ENCODE peak calls at places on chromosomes 16 and 17, in six cellular contexts. S is tibial nerve, A is cardiac muscle cell, M is fibroblast of lung, P is transverse colon, E is ovary. Q is an unnamed sample.
A peak's percentile ranks its signal among the peaks of the same experiment; 100 is the strongest.

GRCh38 chr16:14497245-14498082 is 132.6 kb downstream of the PARN start:
- DNase-seq in S (no peak), A (no peak), M (no peak), P (no peak), E (no peak), Q (no peak)

GRCh38 chr16:29815032-29815721 is 775 bp upstream of the PAGR1 start:
- DNase-seq in S (no peak), A (no peak), M (no peak), P (no peak), E (peak; percentile 67), Q (no peak)

GRCh38 chr16:30352488-30353401 is 2.4 kb downstream of the CD2BP2 start:
- DNase-seq in S (no peak), A (no peak), M (no peak), P (peak; percentile 7), E (no peak), Q (no peak)

GRCh38 chr16:81703177-81704155 is 75.6 kb upstream of the PLCG2 start:
- DNase-seq in S (no peak), A (no peak), M (peak; percentile 96), P (no peak), E (peak; percentile 76), Q (peak; percentile 42)

GRCh38 chr17:68731465-68731864 is 130.3 kb upstream of the FAM20A start:
- DNase-seq in S (no peak), A (no peak), M (no peak), P (no peak), E (no peak), Q (no peak)

GRCh38 chr17:9052921-9053320 is 31.6 kb downstream of the NTN1 start:
- DNase-seq in S (no peak), A (no peak), M (no peak), P (peak; percentile 16), E (no peak), Q (no peak)

GRCh38 chr17:65550758-65551157 is 10.7 kb downstream of the AXIN2 start:
- DNase-seq in S (no peak), A (no peak), M (no peak), P (no peak), E (no peak), Q (no peak)

GRCh38 chr16:23334421-23334853 is 32.3 kb downstream of the SCNN1B start:
- DNase-seq in S (no peak), A (no peak), M (no peak), P (no peak), E (no peak), Q (no peak)

GRCh38 chr16:68229431-68230175 is 6.3 kb downstream of the ESRP2 start:
- DNase-seq in S (no peak), A (peak; percentile 68), M (peak; percentile 49), P (no peak), E (peak; percentile 62), Q (peak; percentile 42)

GRCh38 chr16:54289242-54290051 is 2.9 kb upstream of the IRX3 start:
- DNase-seq in S (no peak), A (peak; percentile 72), M (no peak), P (no peak), E (no peak), Q (no peak)

GRCh38 chr16:67672739-67673662 is 6.4 kb downstream of the C16orf86 start:
- DNase-seq in S (no peak), A (peak; percentile 68), M (peak; percentile 65), P (peak; percentile 79), E (peak; percentile 76), Q (peak; percentile 64)

GRCh38 chr17:41678411-41678906 is 10.2 kb upstream of the EIF1 start:
- DNase-seq in S (no peak), A (no peak), M (peak; percentile 37), P (no peak), E (no peak), Q (no peak)

GRCh38 chr17:12316021-12316420 is 295.3 kb downstream of the MAP2K4 start:
- DNase-seq in S (no peak), A (no peak), M (no peak), P (no peak), E (no peak), Q (no peak)

GRCh38 chr16:7025616-7026190 is 306.9 kb upstream of the RBFOX1 start:
- DNase-seq in S (peak; percentile 20), A (peak; percentile 89), M (no peak), P (peak; percentile 66), E (peak; percentile 25), Q (peak; percentile 6)

GRCh38 chr16:12235110-12235509 is 258.6 kb downstream of the SNX29 start:
- DNase-seq in S (no peak), A (no peak), M (no peak), P (no peak), E (no peak), Q (no peak)

GRCh38 chr17:73118139-73118538 is 25.7 kb upstream of the SLC39A11 start:
- DNase-seq in S (no peak), A (no peak), M (no peak), P (no peak), E (no peak), Q (no peak)

GRCh38 chr17:79075433-79075805 is 795 bp downstream of the ENGASE start:
- DNase-seq in S (no peak), A (no peak), M (peak; percentile 10), P (no peak), E (no peak), Q (no peak)

GRCh38 chr17:8922923-8923322 is 42.6 kb downstream of the PIK3R5 start:
- DNase-seq in S (no peak), A (no peak), M (no peak), P (no peak), E (no peak), Q (no peak)

GRCh38 chr17:17181666-17182600 is 24.2 kb downstream of the PLD6 start:
- DNase-seq in S (no peak), A (no peak), M (no peak), P (no peak), E (no peak), Q (no peak)

GRCh38 chr17:7323731-7324437 is 5.3 kb downstream of the NEURL4 start:
- DNase-seq in S (no peak), A (peak; percentile 53), M (no peak), P (peak; percentile 65), E (no peak), Q (peak; percentile 36)

GRCh38 chr16:65667013-65667578 is 545.2 kb upstream of the CDH11 start:
- DNase-seq in S (no peak), A (peak; percentile 17), M (peak; percentile 52), P (no peak), E (no peak), Q (peak; percentile 13)

GRCh38 chr16:58024673-58025350 is 742 bp upstream of the MMP15 start:
- DNase-seq in S (no peak), A (peak; percentile 52), M (no peak), P (peak; percentile 91), E (no peak), Q (no peak)

GRCh38 chr17:60160829-60161501 is 11.2 kb downstream of the CA4 start:
- DNase-seq in S (no peak), A (no peak), M (no peak), P (no peak), E (no peak), Q (no peak)

GRCh38 chr17:48047113-48047740 is 932 bp upstream of the NFE2L1 start:
- DNase-seq in S (no peak), A (no peak), M (peak; percentile 22), P (no peak), E (no peak), Q (no peak)

GRCh38 chr17:7261377-7262191 is 694 bp downstream of the CLDN7 start:
- DNase-seq in S (no peak), A (no peak), M (no peak), P (no peak), E (no peak), Q (no peak)

GRCh38 chr16:3819741-3820724 is 60.5 kb downstream of the CREBBP start:
- DNase-seq in S (no peak), A (peak; percentile 75), M (peak; percentile 93), P (peak; percentile 19), E (peak; percentile 33), Q (peak; percentile 82)

GRCh38 chr16:57823836-57824235 is 21.5 kb upstream of the KIFC3 start:
- DNase-seq in S (no peak), A (no peak), M (peak; percentile 41), P (no peak), E (no peak), Q (no peak)

GRCh38 chr17:5526821-5527598 is 40.6 kb downstream of the MIS12 start:
- DNase-seq in S (no peak), A (peak; percentile 79), M (peak; percentile 98), P (peak; percentile 26), E (no peak), Q (peak; percentile 87)

GRCh38 chr16:22198547-22199293 is 7.4 kb upstream of the EEF2K start:
- DNase-seq in S (no peak), A (no peak), M (peak; percentile 27), P (no peak), E (no peak), Q (no peak)

GRCh38 chr17:77307479-77308198 is 166.9 kb downstream of the SEC14L1 start:
- DNase-seq in S (no peak), A (no peak), M (no peak), P (no peak), E (no peak), Q (no peak)
- TF ChIP-seq CTCF in S (no peak), A (no peak), M (no peak), P (no peak), E (no peak), Q (no peak)

GRCh38 chr17:28282596-28282995 is 36.4 kb upstream of the TMEM97 start:
- DNase-seq in S (no peak), A (peak; percentile 8), M (peak; percentile 92), P (no peak), E (no peak), Q (peak; percentile 21)
- H3K27ac ChIP-seq in S (no peak overlapping the region), A (no peak overlapping the region), M (peak overlapping the region; percentile 42), P (no peak overlapping the region), E (no peak overlapping the region), Q (peak overlapping the region; percentile 84)

DNA sequence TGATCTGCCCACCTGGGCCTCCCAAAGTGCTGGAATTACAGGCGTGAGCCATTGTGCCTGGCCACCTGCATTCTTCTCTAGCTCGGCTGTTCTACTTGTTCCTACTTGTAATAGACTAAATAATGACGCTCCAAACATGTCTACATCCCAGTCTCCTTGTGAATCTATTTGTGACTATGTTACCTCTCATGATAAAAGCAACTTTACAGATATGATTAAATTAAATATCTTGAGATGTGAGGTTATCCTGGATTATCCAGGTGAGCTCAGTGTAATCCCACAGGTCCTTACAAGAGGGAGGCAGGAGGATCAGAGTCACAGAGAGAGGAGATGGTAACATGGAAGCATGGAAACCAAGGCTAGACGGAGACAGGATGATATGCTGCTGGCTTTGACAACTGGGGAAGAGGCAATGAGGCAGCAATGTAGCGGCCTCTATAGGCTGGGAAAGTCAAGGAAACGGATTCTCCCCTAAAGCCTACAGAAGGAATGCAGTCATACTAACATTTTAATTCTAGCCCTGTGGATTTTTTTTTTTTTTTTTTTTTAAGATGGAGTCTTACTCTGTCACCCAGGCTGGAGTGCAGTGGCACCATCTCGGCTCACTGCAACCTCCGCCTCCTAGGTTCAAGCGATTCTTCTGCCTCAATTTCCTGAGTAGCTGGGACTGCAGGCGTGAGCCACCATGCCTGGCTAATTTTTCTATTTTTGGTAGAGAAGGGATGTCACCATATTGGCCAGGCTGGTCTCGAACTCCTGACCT is 5.0 kb upstream of the LASP1 start:
- DNase-seq in S (no peak), A (peak; percentile 40), M (peak; percentile 41), P (no peak), E (no peak), Q (no peak)
- TF ChIP-seq CTCF in S (no peak), A (peak; percentile 62), M (peak; percentile 59), P (no peak), E (no peak), Q (no peak)

GRCh38 chr16:86602521-86602920 is 24.2 kb downstream of the FOXL1 start:
- DNase-seq in S (no peak), A (no peak), M (no peak), P (no peak), E (no peak), Q (no peak)
- H3K27ac ChIP-seq in S (no peak overlapping the region), A (no peak overlapping the region), M (no peak overlapping the region), P (no peak overlapping the region), E (no peak overlapping the region), Q (no peak overlapping the region)